ENCODE peak calls at places on chromosome 14, in eight cellular contexts. U, C, Z, H, J, T, R and L are unnamed samples.

GRCh38 chr14:32438511-32438910 is 109.4 kb downstream of the AKAP6 start:
- DNase-seq in U (no peak), C (no peak), Z (no peak), H (no peak), J (no peak), T (no peak), R (no peak), L (no peak)

GRCh38 chr14:105664691-105665090 is 138.3 kb downstream of the TMEM121 start:
- DNase-seq in U (no peak), C (no peak), Z (no peak), H (no peak), J (no peak), T (peak; percentile 64), R (peak; percentile 22), L (no peak)

GRCh38 chr14:74257078-74257987 is 18.1 kb downstream of the VSX2 start:
- DNase-seq in U (no peak), C (peak; percentile 78), Z (peak; percentile 44), H (peak; percentile 38), J (no peak), T (no peak), R (no peak), L (peak; percentile 54)

GRCh38 chr14:68232643-68233055 is 413.1 kb downstream of the RAD51B start:
- DNase-seq in U (peak; percentile 24), C (no peak), Z (peak; percentile 58), H (peak; percentile 99), J (peak; percentile 85), T (no peak), R (peak; percentile 68), L (peak; percentile 60)

GRCh38 chr14:69658664-69659261 is 47.4 kb downstream of the SUSD6 start:
- DNase-seq in U (no peak), C (no peak), Z (no peak), H (no peak), J (no peak), T (no peak), R (no peak), L (no peak)

GRCh38 chr14:28785096-28785952 is 18.7 kb downstream of the FOXG1 start:
- DNase-seq in U (no peak), C (peak; percentile 91), Z (no peak), H (peak; percentile 24), J (no peak), T (peak; percentile 71), R (no peak), L (peak; percentile 35)

GRCh38 chr14:94079891-94080605 is 954 bp downstream of the DDX24 start:
- DNase-seq in U (peak; percentile 11), C (no peak), Z (no peak), H (no peak), J (no peak), T (no peak), R (no peak), L (no peak)

GRCh38 chr14:103699261-103699661 is 16.0 kb downstream of the XRCC3 start:
- DNase-seq in U (no peak), C (no peak), Z (no peak), H (no peak), J (no peak), T (peak; percentile 48), R (no peak), L (no peak)

GRCh38 chr14:22281322-22281977 is 307.6 kb downstream of the DAD1 start:
- DNase-seq in U (no peak), C (no peak), Z (no peak), H (no peak), J (no peak), T (no peak), R (no peak), L (no peak)

DNA sequence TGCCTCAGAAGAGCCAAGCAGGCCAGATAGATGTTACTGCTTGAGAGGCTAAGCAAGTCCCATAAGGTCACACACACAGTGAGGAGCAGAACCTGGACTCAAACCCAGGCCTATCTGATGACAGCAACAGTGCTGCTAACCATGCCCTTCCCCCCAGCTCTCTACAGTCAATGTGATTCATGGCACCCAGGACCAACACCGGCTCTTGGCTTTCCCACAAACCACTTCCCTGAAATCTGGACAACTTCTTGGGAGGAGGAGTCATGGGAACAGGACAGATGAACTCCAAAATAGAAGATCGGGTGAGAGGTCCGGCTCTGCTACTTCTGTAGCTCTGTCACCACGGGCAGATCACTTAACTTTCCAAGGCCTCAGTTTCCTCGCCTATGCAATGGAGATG is 716 bp upstream of the PTGDR start:
- DNase-seq in U (no peak), C (no peak), Z (no peak), H (peak; percentile 74), J (no peak), T (no peak), R (peak; percentile 52), L (no peak)
- H3K4me1 ChIP-seq in U (peaks cover 3% of the 10 kb centered on the region), C (peaks cover 17% of the 10 kb centered on the region), Z (peaks cover 16% of the 10 kb centered on the region), H (no peaks in the 10 kb centered on the region), J (peaks cover 16% of the 10 kb centered on the region), T (no peaks in the 10 kb centered on the region), R (no peaks in the 10 kb centered on the region), L (no peaks in the 10 kb centered on the region)

GRCh38 chr14:51846631-51847488 is 13.6 kb upstream of the GNG2 start:
- DNase-seq in U (no peak), C (peak; percentile 93), Z (peak; percentile 45), H (peak; percentile 86), J (peak; percentile 68), T (peak; percentile 78), R (peak; percentile 68), L (peak; percentile 36)
- H3K4me1 ChIP-seq in U (no peaks in the 10 kb centered on the region), C (peaks cover 24% of the 10 kb centered on the region), Z (no peaks in the 10 kb centered on the region), H (peaks cover 13% of the 10 kb centered on the region), J (no peaks in the 10 kb centered on the region), T (no peaks in the 10 kb centered on the region), R (no peaks in the 10 kb centered on the region), L (peaks cover 7% of the 10 kb centered on the region)

GRCh38 chr14:34181308-34181707 is 230.4 kb upstream of the EGLN3 start:
- DNase-seq in U (no peak), C (no peak), Z (no peak), H (no peak), J (no peak), T (no peak), R (no peak), L (no peak)
- H3K4me1 ChIP-seq in U (peaks cover 3% of the 10 kb centered on the region), C (no peaks in the 10 kb centered on the region), Z (peaks cover 11% of the 10 kb centered on the region), H (peaks cover 8% of the 10 kb centered on the region), J (no peaks in the 10 kb centered on the region), T (no peaks in the 10 kb centered on the region), R (no peaks in the 10 kb centered on the region), L (no peaks in the 10 kb centered on the region)

DNA sequence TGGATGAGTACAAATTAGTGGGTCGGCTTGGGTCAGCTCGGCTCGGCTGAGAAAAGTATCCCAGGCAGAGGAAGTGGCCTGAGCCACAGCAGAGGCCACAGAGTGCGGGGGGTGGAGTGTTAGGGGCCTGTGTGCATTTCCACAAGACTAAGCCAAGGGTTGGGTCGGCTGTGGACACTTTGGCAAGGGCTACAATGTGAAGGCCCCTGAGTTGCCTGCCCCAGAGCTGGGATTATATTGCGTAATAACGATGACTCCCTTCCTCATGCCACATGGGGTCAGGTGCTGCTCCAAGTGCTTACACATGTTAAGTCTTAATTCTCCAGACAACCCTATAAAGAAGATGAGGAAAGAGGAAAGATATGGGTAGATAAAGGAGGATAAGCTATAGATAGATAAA is 11.4 kb downstream of the EVL start:
- DNase-seq in U (peak; percentile 27), C (no peak), Z (no peak), H (peak; percentile 76), J (peak; percentile 82), T (no peak), R (peak; percentile 58), L (no peak)
- H3K4me1 ChIP-seq in U (peaks cover 6% of the 10 kb centered on the region), C (peaks cover 4% of the 10 kb centered on the region), Z (peaks cover 11% of the 10 kb centered on the region), H (peaks cover 7% of the 10 kb centered on the region), J (peaks cover 5% of the 10 kb centered on the region), T (no peaks in the 10 kb centered on the region), R (no peaks in the 10 kb centered on the region), L (peaks cover 18% of the 10 kb centered on the region)